ENCODE peak calls at places on chromosomes 4 and X, in eight cellular contexts. A is GM23248, K is neural progenitor cell, C is fibroblast of lung, O is H1, D is neuronal stem cell, X is mesendoderm, R is endodermal cell. P is an unnamed sample. For H3K4me1, the result is how much of the 10 kb centered on the place peaks cover.

GRCh38 chrX:130704053-130705038 is 198.7 kb downstream of the ENOX2 start:
- DNase-seq in A (peak), O (no peak), D (no peak), R (no peak), C (peak), X (no peak), K (no peak), P (peak)

GRCh38 chr4:172232966-172233365 is 419.8 kb downstream of the GALNTL6 start:
- DNase-seq in X (peak), C (no peak), O (no peak), D (peak), K (peak), R (peak), A (no peak), P (peak)

GRCh38 chr4:64230709-64231310 is 178.4 kb downstream of the TECRL start:
- DNase-seq in X (peak), K (peak), C (peak), D (peak), O (no peak), R (peak), A (peak), P (no peak)

GRCh38 chr4:153757407-153757806 is 2.4 kb downstream of the RNF175 start:
- DNase-seq in K (no peak), D (no peak), A (no peak), R (peak), C (no peak), O (no peak), X (peak), P (no peak)

GRCh38 chr4:168502886-168503285 is 6.0 kb downstream of the PALLD start:
- DNase-seq in R (no peak), X (no peak), O (no peak), A (no peak), K (no peak), C (no peak), D (no peak), P (no peak)

GRCh38 chr4:4990329-4990728 is 28.9 kb downstream of the CYTL1 start:
- DNase-seq in R (no peak), D (no peak), A (peak), O (no peak), X (no peak), C (no peak), K (no peak), P (no peak)

GRCh38 chr4:33661636-33662035 is 2582.7 kb downstream of the ARAP2 start:
- DNase-seq in A (no peak), O (no peak), C (no peak), X (no peak), K (no peak), D (no peak), R (no peak), P (no peak)

GRCh38 chrX:131262738-131263679 is 26.1 kb downstream of the IGSF1 start:
- DNase-seq in D (no peak), A (peak), O (peak), X (peak), K (peak), R (peak), C (peak), P (no peak)

GRCh38 chrX:138775501-138775900 is 64.0 kb upstream of the FGF13 start:
- DNase-seq in D (no peak), X (peak), K (peak), O (no peak), A (peak), R (no peak), C (peak), P (peak)

GRCh38 chrX:109472939-109473713 is 8.8 kb downstream of the GUCY2F start:
- DNase-seq in R (peak), K (peak), D (no peak), O (peak), A (peak), X (peak), C (peak), P (peak)

GRCh38 chr4:31613946-31614623 is 893.9 kb downstream of the PCDH7 start:
- DNase-seq in C (peak), O (no peak), D (peak), R (peak), A (no peak), K (peak), X (peak), P (no peak)

GRCh38 chrX:53281321-53281822 is at the start of gene IQSEC2:
- DNase-seq in X (peak), C (peak), A (peak), R (peak), D (no peak), O (peak), K (peak), P (peak)

GRCh38 chrX:120429776-120430535 is 39.1 kb downstream of the LAMP2 start:
- DNase-seq in K (no peak), D (no peak), A (no peak), C (no peak), X (no peak), R (no peak), O (no peak), P (peak)

GRCh38 chrX:22520128-22520828 is 247.6 kb downstream of the CBLL2 start:
- DNase-seq in D (no peak), O (no peak), X (peak), C (no peak), A (peak), K (no peak), R (no peak), P (no peak)

DNA sequence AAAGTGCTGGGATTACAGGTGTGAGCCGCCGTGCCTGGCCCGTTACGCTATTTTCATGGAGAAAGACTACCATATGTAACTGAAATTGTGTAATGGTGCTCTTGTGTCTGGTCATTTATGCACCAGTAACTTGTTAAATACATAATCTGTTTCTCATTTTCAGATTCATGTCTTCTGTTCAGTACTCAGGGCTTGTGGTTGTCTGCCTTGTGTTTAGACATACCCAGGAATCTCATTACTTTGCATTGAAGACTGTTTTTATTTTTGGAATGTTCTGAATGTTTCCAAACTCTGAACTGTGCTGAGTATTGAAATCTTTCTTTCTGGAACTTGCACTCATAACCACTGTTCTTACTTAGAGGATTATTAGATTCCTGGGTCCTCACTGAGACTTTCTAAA is 52.8 kb downstream of the PDLIM5 start:
- DNase-seq in A (peak), X (no peak), D (no peak), K (no peak), R (no peak), C (no peak), O (no peak), P (peak)
- H3K4me1 ChIP-seq in A (under half), X (under half), D (under half), K (under half), R (under half), C (under half), O (under half), P (half or more)

DNA sequence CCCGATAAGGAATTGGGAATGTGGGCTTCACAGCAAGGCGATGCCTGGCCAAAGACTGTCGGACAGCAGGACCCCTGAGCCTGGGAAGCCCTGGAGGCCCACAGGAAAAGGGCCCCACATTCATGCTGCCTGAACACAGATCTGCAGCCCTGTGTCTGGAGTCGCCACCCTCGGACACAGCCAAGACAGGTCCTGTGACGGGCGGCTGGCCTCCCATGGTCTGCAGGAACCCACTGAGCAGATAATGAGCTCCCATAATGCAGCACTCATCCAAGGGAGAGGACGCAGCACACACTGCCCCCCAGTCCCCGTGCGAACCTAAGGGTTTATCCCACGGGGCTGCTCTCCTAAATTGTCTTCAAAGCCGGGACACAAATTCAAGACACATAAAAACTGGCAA is 30.6 kb downstream of the ZFYVE28 start:
- DNase-seq in R (no peak), X (no peak), O (no peak), D (no peak), A (no peak), K (no peak), C (no peak), P (no peak)
- H3K9ac ChIP-seq in R (no peak), X (no peak), O (no peak), D (no peak), A (no peak), K (no peak), C (no peak), P (no peak)

GRCh38 chr4:121380448-121381147 is at the start of gene QRFPR:
- DNase-seq in R (peak), C (no peak), A (peak), O (peak), X (peak), D (peak), K (peak), P (peak)
- H3K4me3 ChIP-seq in R (peak), C (peak), A (peak), O (peak), X (peak), D (peak), K (peak), P (peak)

GRCh38 chrX:126272795-126273497 is 106.9 kb upstream of the DCAF12L2 start:
- DNase-seq in R (no peak), D (no peak), K (no peak), X (peak), C (no peak), A (no peak), O (no peak), P (no peak)
- H3K4me1 ChIP-seq in R (under half), D (under half), K (under half), X (under half), C (under half), A (under half), O (under half), P (under half)

DNA sequence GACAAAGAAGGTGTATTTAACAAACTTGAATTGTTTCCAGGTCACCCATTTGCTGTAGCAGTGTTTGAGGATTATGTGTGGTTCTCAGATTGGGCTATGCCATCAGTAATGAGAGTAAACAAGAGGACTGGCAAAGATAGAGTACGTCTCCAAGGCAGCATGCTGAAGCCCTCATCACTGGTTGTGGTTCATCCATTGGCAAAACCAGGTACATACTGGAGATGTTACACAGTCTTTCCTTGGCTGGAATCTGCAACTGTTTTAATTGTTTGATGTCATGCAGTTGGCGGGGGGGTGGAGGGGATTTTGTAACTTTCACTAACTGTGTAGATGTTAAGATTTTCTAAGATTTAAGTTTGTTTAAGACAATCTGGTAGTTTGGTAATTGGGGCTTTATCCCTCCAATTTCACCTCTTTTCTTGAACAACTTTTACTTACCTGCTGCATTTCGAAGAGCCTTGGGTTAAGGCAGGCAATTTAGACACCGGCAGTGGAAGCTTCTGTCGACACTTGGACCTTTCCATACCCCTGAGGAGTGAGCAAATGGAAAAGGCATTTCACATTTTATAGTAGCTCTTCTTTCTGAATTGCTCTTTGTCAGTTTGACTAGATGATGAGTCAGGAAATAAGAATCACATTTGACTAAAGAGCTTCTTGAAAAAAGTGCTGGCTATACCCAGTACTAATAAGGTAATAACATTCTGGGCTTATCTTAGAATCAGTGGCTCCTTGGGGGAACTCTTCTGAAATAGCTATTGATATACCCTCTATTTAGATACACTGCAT is 67.4 kb downstream of the EGF start:
- DNase-seq in A (peak), O (no peak), C (peak), R (no peak), K (no peak), D (no peak), X (peak), P (peak)
- H3K9ac ChIP-seq in A (no peak), O (no peak), C (no peak), R (no peak), K (no peak), D (no peak), X (no peak), P (no peak)

DNA sequence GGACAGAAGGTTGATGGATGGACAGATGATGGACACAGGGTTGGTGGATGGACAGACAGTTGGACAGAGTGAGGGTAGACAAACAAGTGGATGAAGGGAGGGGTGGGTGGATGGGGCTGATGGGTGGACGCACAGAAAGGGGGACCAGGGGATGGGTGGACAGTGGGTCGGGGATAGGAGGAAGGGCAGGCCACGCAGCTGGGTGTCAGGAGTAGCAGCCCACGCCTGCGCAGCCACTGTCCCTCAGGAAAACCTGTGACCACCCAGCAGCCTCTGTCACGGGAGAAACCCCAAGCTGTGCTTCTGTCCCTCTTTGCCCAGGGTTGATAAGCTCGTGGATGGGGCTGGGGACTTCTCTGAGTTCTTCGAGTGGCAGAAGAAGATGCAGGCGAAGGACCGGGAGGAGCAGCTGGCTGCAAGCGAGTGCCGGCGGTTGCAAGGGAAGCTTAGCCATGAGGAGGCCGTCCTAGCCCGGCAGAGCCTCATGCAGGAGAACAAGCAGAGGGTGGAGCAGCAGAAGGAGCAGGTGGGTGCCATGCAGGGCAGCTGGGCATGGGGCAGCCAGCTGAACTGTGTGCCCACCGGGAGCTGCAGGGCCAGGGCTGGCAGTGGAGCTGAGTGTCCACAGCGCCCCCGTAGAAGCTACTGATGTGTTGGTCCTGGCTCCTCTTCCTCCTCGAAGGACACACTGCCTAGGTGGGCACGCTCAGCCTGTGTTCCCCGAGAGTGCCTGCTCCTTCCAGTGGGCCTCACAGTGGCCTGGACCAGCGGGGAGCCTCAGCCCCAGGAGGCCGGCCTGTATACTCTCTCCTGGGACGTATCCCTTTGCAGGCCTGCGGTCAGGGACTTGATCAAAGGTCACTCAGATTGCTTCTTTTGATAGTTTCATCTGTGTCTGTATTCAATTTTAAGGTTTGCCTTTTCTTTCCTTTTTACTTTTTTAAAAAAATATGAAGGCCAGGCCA is 16.8 kb upstream of the RNF4 start:
- DNase-seq in R (no peak), A (no peak), C (no peak), O (no peak), K (no peak), D (no peak), X (no peak), P (no peak)
- H3K4me3 ChIP-seq in R (no peak), A (no peak), C (no peak), O (no peak), K (no peak), D (no peak), X (no peak), P (no peak)

DNA sequence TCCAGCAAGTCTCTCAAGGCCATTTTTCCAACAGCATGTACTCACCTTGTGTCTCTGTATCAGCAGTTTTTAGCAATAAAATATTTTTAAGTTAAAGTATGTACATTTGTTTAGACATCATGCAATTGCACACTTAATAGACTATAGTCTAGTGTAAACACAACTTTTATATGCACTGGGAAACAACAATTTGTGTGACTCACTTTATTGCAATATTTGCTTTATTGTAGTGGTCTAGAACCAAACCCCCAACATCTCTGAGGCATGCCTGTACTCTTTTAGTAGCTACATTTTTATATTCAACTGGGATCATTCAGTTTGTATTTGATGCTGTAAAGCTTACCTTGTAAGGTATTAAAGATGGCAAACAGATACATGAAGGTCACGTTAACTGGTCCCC is 14.7 kb upstream of the PHKA2 start:
- DNase-seq in C (no peak), A (no peak), K (no peak), D (no peak), X (no peak), O (no peak), R (no peak), P (no peak)
- H3K4me1 ChIP-seq in C (under half), A (under half), K (under half), D (under half), X (under half), O (under half), R (under half), P (under half)

GRCh38 chr4:48016141-48017107 is at the start of the genes CNGA1 and NIPAL1:
- DNase-seq in X (peak), K (peak), R (peak), C (peak), O (peak), D (peak), A (peak), P (peak)
- H3K9ac ChIP-seq in X (peak), K (no peak), R (peak), C (peak), O (no peak), D (peak), A (peak), P (peak)

GRCh38 chr4:185115827-185116232 is 27.2 kb upstream of the SLC25A4 start:
- DNase-seq in X (peak), A (peak), C (peak), R (peak), K (peak), D (no peak), O (peak), P (peak)
- H3K4me3 ChIP-seq in X (no peak), A (no peak), C (no peak), R (no peak), K (no peak), D (no peak), O (no peak), P (peak)

DNA sequence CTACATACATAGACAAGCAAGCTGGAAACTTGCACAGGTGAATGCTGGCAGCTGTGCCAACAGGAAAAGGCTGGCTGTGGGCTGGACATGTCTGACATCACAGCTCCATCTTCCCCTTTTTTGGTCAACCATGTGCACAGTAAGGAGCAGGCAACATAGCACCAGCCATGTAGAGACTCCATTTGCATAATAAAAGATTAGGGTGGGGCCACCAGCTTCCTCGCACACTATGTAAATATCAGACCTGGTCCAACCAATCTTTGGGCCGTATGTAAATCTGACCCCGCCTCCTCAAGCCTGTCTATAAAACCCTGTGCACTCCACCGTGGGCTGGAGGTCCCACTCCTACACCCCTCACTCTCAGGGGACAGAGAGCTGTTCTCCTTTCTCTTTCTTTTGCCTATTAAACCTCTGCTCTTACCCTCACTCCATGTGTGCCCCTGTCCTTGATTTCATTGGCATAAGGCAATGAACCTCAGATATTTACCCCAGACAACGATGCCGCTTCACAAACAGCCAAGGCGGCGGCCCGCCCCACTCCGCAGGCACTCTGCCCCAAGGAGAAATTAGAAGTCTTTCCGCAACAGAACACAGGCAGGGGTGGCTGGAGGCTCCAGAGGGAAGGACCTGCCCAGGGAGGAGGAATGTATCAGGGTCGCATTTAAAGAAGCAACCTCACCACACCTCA is 862.2 kb downstream of the TRIML1 start:
- DNase-seq in K (no peak), C (no peak), X (no peak), O (no peak), A (no peak), R (no peak), D (no peak), P (no peak)
- H3K4me1 ChIP-seq in K (under half), C (under half), X (under half), O (under half), A (under half), R (under half), D (under half), P (under half)